ENCODE peak calls at places on chromosome 11, in nine cellular contexts. W, I, Q, A, V, S, U, G and R are unnamed samples.

GRCh38 chr11:113695207-113695606 is 10.9 kb downstream of the TMPRSS5 start:
- DNase-seq in W (no peak), I (no peak), Q (no peak), A (no peak), V (no peak), S (no peak), U (no peak), G (no peak), R (no peak)

GRCh38 chr11:7512525-7513209 is 1.1 kb upstream of the PPFIBP2 start:
- DNase-seq in W (no peak), I (no peak), Q (no peak), A (no peak), V (peak; percentile 74), S (no peak), U (peak; percentile 86), G (no peak), R (no peak)

GRCh38 chr11:61679301-61679700 is 890 bp upstream of the DAGLA start:
- DNase-seq in W (no peak), I (no peak), Q (no peak), A (no peak), V (no peak), S (no peak), U (no peak), G (no peak), R (no peak)

GRCh38 chr11:4086584-4087353 is 7.8 kb upstream of the RRM1 start:
- DNase-seq in W (no peak), I (no peak), Q (no peak), A (no peak), V (no peak), S (no peak), U (no peak), G (no peak), R (no peak)

GRCh38 chr11:132318421-132319157 is 948.2 kb downstream of the NTM start:
- DNase-seq in W (no peak), I (no peak), Q (no peak), A (no peak), V (peak; percentile 10), S (no peak), U (no peak), G (no peak), R (no peak)

GRCh38 chr11:70570693-70571395 is 172.5 kb downstream of the CTTN start:
- DNase-seq in W (no peak), I (no peak), Q (no peak), A (no peak), V (no peak), S (no peak), U (no peak), G (no peak), R (no peak)

GRCh38 chr11:10654211-10655150 is 39.1 kb downstream of the IRAG1 start:
- DNase-seq in W (peak; percentile 32), I (peak; percentile 77), Q (no peak), A (peak; percentile 11), V (peak; percentile 85), S (peak; percentile 60), U (peak; percentile 70), G (no peak), R (peak; percentile 16)

GRCh38 chr11:65275906-65276305 is 14.1 kb downstream of the POLA2 start:
- DNase-seq in W (no peak), I (no peak), Q (no peak), A (no peak), V (no peak), S (no peak), U (no peak), G (no peak), R (no peak)

GRCh38 chr11:84901986-84902385 is 725.2 kb downstream of the DLG2 start:
- DNase-seq in W (no peak), I (no peak), Q (no peak), A (no peak), V (no peak), S (no peak), U (no peak), G (no peak), R (no peak)

GRCh38 chr11:14454861-14455632 is 44.6 kb downstream of the COPB1 start:
- DNase-seq in W (peak; percentile 1), I (no peak), Q (no peak), A (no peak), V (peak; percentile 53), S (peak; percentile 19), U (peak; percentile 34), G (no peak), R (no peak)

GRCh38 chr11:32884770-32885384 is 7.7 kb upstream of the QSER1 start:
- DNase-seq in W (no peak), I (no peak), Q (no peak), A (no peak), V (peak; percentile 35), S (no peak), U (no peak), G (no peak), R (no peak)

GRCh38 chr11:27200779-27201453 is 160.3 kb downstream of the BBOX1 start:
- DNase-seq in W (no peak), I (no peak), Q (no peak), A (no peak), V (no peak), S (no peak), U (no peak), G (no peak), R (no peak)

GRCh38 chr11:101442171-101442570 is 141.6 kb downstream of the TRPC6 start:
- DNase-seq in W (no peak), I (no peak), Q (no peak), A (no peak), V (peak; percentile 14), S (no peak), U (no peak), G (no peak), R (no peak)